ENCODE peak calls at places on chromosomes 12 and 14, in five cellular contexts. T is GM23338, S is tibial artery, V is BE2C, X is HAP-1. L is an unnamed sample.

GRCh38 chr12:54173066-54173726 is 15.6 kb downstream of the SMUG1 start:
- DNase-seq in X (peak; percentile 37), T (peak; percentile 78), S (peak; percentile 36), V (peak; percentile 63), L (peak; percentile 67)

GRCh38 chr12:57452937-57453509 is 2.1 kb upstream of the INHBE start:
- DNase-seq in S (peak; percentile 81), T (peak; percentile 95), V (peak; percentile 90), X (peak; percentile 66), L (peak; percentile 100)

GRCh38 chr12:118972982-118973381 is 8.4 kb upstream of the SRRM4 start:
- DNase-seq in S (no peak), V (no peak), X (no peak), T (no peak), L (no peak)

GRCh38 chr12:10715491-10715890 is 7.6 kb downstream of the YBX3 start:
- DNase-seq in V (no peak), T (no peak), X (no peak), S (no peak), L (no peak)

GRCh38 chr12:92968201-92968813 is 39.2 kb upstream of the EEA1 start:
- DNase-seq in X (no peak), S (no peak), T (no peak), V (no peak), L (no peak)

GRCh38 chr12:120350576-120351350 is 18.2 kb downstream of the MSI1 start:
- DNase-seq in S (no peak), T (no peak), X (no peak), V (no peak), L (no peak)

GRCh38 chr12:5442251-5443006 is 10.5 kb downstream of the NTF3 start:
- DNase-seq in V (no peak), T (peak; percentile 64), X (no peak), S (no peak), L (peak; percentile 30)

GRCh38 chr14:30874999-30875787 is 834 bp downstream of the COCH start:
- DNase-seq in X (no peak), V (no peak), S (no peak), T (peak; percentile 59), L (no peak)

GRCh38 chr12:1880876-1881275 is 37.6 kb downstream of the CACNA2D4 start:
- DNase-seq in S (no peak), V (no peak), X (no peak), T (no peak), L (no peak)

GRCh38 chr12:49496417-49497360 is 42.1 kb upstream of the KCNH3 start:
- DNase-seq in X (no peak), S (no peak), V (no peak), T (no peak), L (no peak)

GRCh38 chr12:22361785-22362184 is 27.3 kb upstream of the ST8SIA1 start:
- DNase-seq in S (no peak), V (no peak), T (peak; percentile 65), X (no peak), L (no peak)

GRCh38 chr14:95207475-95208253 is 50.3 kb upstream of the DICER1 start:
- DNase-seq in V (no peak), T (no peak), X (no peak), S (no peak), L (no peak)

GRCh38 chr12:48486261-48486660 is 4.0 kb downstream of the C12orf54 start:
- DNase-seq in V (no peak), S (no peak), X (no peak), T (no peak), L (no peak)

GRCh38 chr12:49944046-49944445 is 6.5 kb upstream of the AQP2 start:
- DNase-seq in V (no peak), X (no peak), S (no peak), T (no peak), L (no peak)

GRCh38 chr14:96303981-96304380 is 48.0 kb downstream of the BDKRB1 start:
- DNase-seq in X (no peak), V (no peak), S (no peak), T (no peak), L (no peak)

GRCh38 chr12:5022465-5023061 is 21.1 kb upstream of the KCNA5 start:
- DNase-seq in T (peak; percentile 80), S (no peak), V (peak; percentile 30), X (peak; percentile 36), L (no peak)

GRCh38 chr14:77761205-77761931 is 412 bp upstream of the SNW1 start:
- DNase-seq in T (peak; percentile 72), X (peak; percentile 97), V (peak; percentile 47), S (peak; percentile 55), L (peak; percentile 56)

GRCh38 chr14:105410642-105411016 is 9.0 kb upstream of the MTA1 start:
- DNase-seq in S (no peak), X (no peak), V (no peak), T (no peak), L (no peak)

GRCh38 chr12:100128509-100128908 is 14.2 kb downstream of the BLTP3B start:
- DNase-seq in T (peak; percentile 82), X (no peak), V (peak; percentile 32), S (peak; percentile 58), L (peak; percentile 40)

GRCh38 chr14:78356406-78356805 is 186.2 kb downstream of the NRXN3 start:
- DNase-seq in V (no peak), T (peak; percentile 39), X (no peak), S (no peak), L (no peak)

GRCh38 chr14:51582437-51582836 is 69.3 kb upstream of the FRMD6 start:
- DNase-seq in V (no peak), S (no peak), T (no peak), X (no peak), L (no peak)

DNA sequence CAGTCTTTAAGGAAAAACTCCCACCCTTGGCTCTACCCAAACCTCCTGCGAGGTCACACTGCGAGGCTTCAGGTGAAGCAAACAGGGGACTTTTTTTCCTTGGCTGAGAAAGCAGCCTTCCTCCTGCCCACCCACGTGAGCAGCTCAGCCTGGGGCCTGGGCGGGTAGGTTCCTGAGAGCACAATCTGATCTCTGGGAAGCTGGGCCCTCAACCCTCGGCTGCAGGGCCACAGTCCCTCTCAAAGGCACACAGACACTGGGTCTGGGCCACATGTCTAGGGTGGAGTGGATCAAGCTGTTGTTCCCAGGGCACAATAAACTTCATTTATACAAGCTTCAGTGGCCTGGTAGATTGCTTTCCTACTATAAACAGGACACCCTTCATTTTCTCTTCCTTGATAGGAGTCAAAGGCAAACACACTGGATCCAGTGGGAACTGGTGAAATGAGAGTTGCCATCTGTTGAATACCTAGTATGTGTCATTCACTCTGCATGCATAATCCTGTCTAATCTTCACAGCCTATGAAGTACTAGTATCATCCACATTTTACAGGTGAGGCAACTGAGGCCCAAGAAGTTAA is 41.3 kb upstream of the PNMA1 start:
- DNase-seq in X (no peak), T (no peak), V (peak; percentile 58), S (no peak), L (peak; percentile 44)
- H3K4me1 ChIP-seq in X (peaks cover 22% of the 10 kb centered on the region), T (peaks cover 15% of the 10 kb centered on the region), V (peaks cover 56% of the 10 kb centered on the region), S (peaks cover 88% of the 10 kb centered on the region), L (peaks cover 61% of the 10 kb centered on the region)

GRCh38 chr12:3529281-3529680 is 38.3 kb downstream of the PRMT8 start:
- DNase-seq in T (no peak), X (no peak), V (no peak), S (no peak), L (no peak)

GRCh38 chr12:3530548-3530947 is 39.5 kb downstream of the PRMT8 start:
- DNase-seq in S (no peak), T (no peak), X (no peak), V (no peak), L (no peak)

GRCh38 chr12:3527736-3528135 is 36.7 kb downstream of the PRMT8 start:
- DNase-seq in T (no peak), X (no peak), V (no peak), S (no peak), L (no peak)

GRCh38 chr12:3526776-3527175 is 35.8 kb downstream of the PRMT8 start:
- DNase-seq in S (no peak), X (no peak), V (no peak), T (no peak), L (no peak)

DNA sequence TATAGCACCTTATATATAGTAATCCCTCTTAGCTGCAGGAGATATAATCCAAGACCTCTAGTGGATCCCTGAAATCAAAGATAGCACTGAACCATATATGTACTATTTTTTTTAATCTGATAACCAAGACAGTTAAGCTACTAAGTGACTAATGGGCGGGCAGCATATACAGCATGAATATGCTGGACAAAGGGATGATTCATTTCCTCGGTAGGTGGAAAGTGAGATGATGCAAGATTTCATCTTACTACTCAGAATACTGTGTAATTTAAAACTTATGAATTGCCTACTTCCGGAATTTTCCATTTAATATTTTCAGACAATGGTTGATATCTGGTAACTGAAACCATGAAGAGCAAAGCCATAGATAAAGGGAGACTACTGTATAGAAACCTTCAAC is 36.2 kb downstream of the PRMT8 start:
- DNase-seq in V (no peak), X (no peak), S (no peak), T (no peak), L (no peak)
- H3K4me3 ChIP-seq in V (no peak overlapping the region), X (no peak overlapping the region), S (no peak overlapping the region), T (no peak overlapping the region), L (no peak overlapping the region)

GRCh38 chr12:14678547-14678946 is 17.9 kb downstream of the GUCY2C start:
- DNase-seq in X (no peak), T (no peak), V (no peak), S (no peak), L (no peak)

DNA sequence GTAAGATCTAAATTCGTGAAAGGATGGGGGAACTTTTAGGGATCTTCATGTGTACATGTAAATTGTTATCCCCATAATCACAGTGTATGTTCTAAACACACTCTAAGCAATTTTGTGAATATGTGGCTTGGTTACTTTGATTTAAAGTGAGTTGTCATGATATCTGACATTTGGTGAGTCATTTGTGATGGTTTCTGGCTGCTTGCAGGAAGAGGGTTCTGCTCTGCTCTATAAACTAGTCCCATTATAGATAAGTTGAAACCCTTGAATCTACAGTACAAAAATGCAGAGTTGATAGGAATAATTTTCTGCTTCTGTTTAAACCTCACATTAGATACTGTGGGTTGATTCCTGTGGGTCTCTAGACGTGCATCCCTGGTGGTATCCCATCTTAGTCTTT is 14.8 kb downstream of the GUCY2C start:
- DNase-seq in T (no peak), X (no peak), V (no peak), S (no peak), L (no peak)
- H3K4me1 ChIP-seq in T (no peaks in the 10 kb centered on the region), X (no peaks in the 10 kb centered on the region), V (no peaks in the 10 kb centered on the region), S (no peaks in the 10 kb centered on the region), L (no peaks in the 10 kb centered on the region)

GRCh38 chr14:37566811-37567371 is 28.2 kb downstream of the FOXA1 start:
- DNase-seq in S (no peak), V (no peak), X (no peak), T (peak; percentile 28), L (no peak)
- H3K4me3 ChIP-seq in S (no peak overlapping the region), V (no peak overlapping the region), X (no peak overlapping the region), T (no peak overlapping the region), L (no peak overlapping the region)

GRCh38 chr14:68519788-68520187 is 273.1 kb downstream of the ZFP36L1 start:
- DNase-seq in T (no peak), V (no peak), X (no peak), S (no peak), L (no peak)
- H3K4me1 ChIP-seq in T (peaks cover 15% of the 10 kb centered on the region), V (no peaks in the 10 kb centered on the region), X (no peaks in the 10 kb centered on the region), S (peaks cover 63% of the 10 kb centered on the region), L (peaks cover 78% of the 10 kb centered on the region)

L was measured in SJCRH30.